ENCODE peak calls at places on chromosomes 1 and 21, in four cellular contexts. A is upper lobe of left lung, B is endothelial cell of umbilical vein, E is prostate gland. J is an unnamed sample.

GRCh38 chr1:217014066-217014465 is 290.8 kb upstream of the ESRRG start:
- DNase-seq in A (no peak), B (no peak), E (no peak), J (no peak)

GRCh38 chr21:14523234-14523633 is 22.9 kb downstream of the SAMSN1 start:
- DNase-seq in A (no peak), B (no peak), E (no peak), J (no peak)

GRCh38 chr21:34974162-34974981 is 74.7 kb downstream of the RUNX1 start:
- DNase-seq in A (no peak), B (no peak), E (no peak), J (no peak)

GRCh38 chr1:47023268-47024137 is at the start of gene CYP4X1:
- DNase-seq in A (peak; percentile 85), B (peak; percentile 80), E (peak; percentile 24), J (no peak)

GRCh38 chr1:167409183-167409582 is 109.1 kb downstream of the CD247 start:
- DNase-seq in A (no peak), B (no peak), E (no peak), J (no peak)

GRCh38 chr21:41396452-41397107 is 29.5 kb upstream of the MX1 start:
- DNase-seq in A (no peak), B (no peak), E (peak; percentile 45), J (peak; percentile 74)

GRCh38 chr1:24910751-24911650 is 19.1 kb downstream of the RUNX3 start:
- DNase-seq in A (no peak), B (no peak), E (no peak), J (peak; percentile 49)

GRCh38 chr1:218516526-218516925 is 171.4 kb downstream of the TGFB2 start:
- DNase-seq in A (no peak), B (no peak), E (no peak), J (no peak)

GRCh38 chr1:183417691-183418491 is at the start of gene NMNAT2:
- DNase-seq in A (peak; percentile 66), B (no peak), E (no peak), J (no peak)

GRCh38 chr1:153220606-153221303 is 3.4 kb downstream of the PRR9 start:
- DNase-seq in A (peak; percentile 20), B (no peak), E (no peak), J (no peak)

GRCh38 chr1:185244015-185244747 is 72.9 kb downstream of the IVNS1ABP start:
- DNase-seq in A (no peak), B (peak; percentile 58), E (no peak), J (no peak)

GRCh38 chr1:54837002-54837853 is 36.1 kb upstream of the TTC22 start:
- DNase-seq in A (no peak), B (no peak), E (no peak), J (peak; percentile 9)

GRCh38 chr1:90313756-90314155 is 318.8 kb downstream of the ZNF326 start:
- DNase-seq in A (no peak), B (no peak), E (no peak), J (no peak)

GRCh38 chr21:16070207-16070651 is 340.4 kb downstream of the USP25 start:
- DNase-seq in A (no peak), B (no peak), E (peak; percentile 38), J (no peak)

GRCh38 chr1:201499795-201500669 is 6.9 kb downstream of the CSRP1 start:
- DNase-seq in A (no peak), B (no peak), E (peak; percentile 47), J (no peak)

GRCh38 chr1:77996734-77997133 is 8.0 kb upstream of the DNAJB4 start:
- DNase-seq in A (no peak), B (no peak), E (no peak), J (no peak)

GRCh38 chr1:9687876-9688582 is 36.5 kb downstream of the PIK3CD start:
- DNase-seq in A (peak; percentile 87), B (peak; percentile 22), E (no peak), J (no peak)

GRCh38 chr1:11012260-11013159 is at the start of gene TARDBP:
- DNase-seq in A (peak; percentile 96), B (peak; percentile 91), E (peak; percentile 84), J (peak; percentile 88)

GRCh38 chr1:165152109-165152508 is 204.4 kb downstream of the LMX1A start:
- DNase-seq in A (no peak), B (no peak), E (no peak), J (no peak)

GRCh38 chr1:209425959-209426358 is 157.6 kb upstream of the CAMK1G start:
- DNase-seq in A (no peak), B (no peak), E (no peak), J (no peak)

GRCh38 chr1:63729227-63729620 is 44.6 kb upstream of the ROR1 start:
- DNase-seq in A (no peak), B (no peak), E (no peak), J (no peak)

GRCh38 chr1:32618673-32619221 is 31.6 kb downstream of the ZBTB8OS start:
- DNase-seq in A (no peak), B (peak; percentile 9), E (no peak), J (no peak)

GRCh38 chr1:80113168-80114038 is 1106.9 kb upstream of the ADGRL4 start:
- DNase-seq in A (no peak), B (no peak), E (no peak), J (no peak)

GRCh38 chr1:90488451-90488850 is 228.7 kb downstream of the BARHL2 start:
- DNase-seq in A (no peak), B (no peak), E (no peak), J (no peak)

GRCh38 chr1:99657213-99658030 is 11.5 kb downstream of the PALMD start:
- DNase-seq in A (no peak), B (peak; percentile 91), E (no peak), J (no peak)

GRCh38 chr1:59697138-59697811 is 117.5 kb upstream of the HOOK1 start:
- DNase-seq in A (no peak), B (peak; percentile 42), E (no peak), J (no peak)

GRCh38 chr1:90474158-90474557 is 242.9 kb downstream of the BARHL2 start:
- DNase-seq in A (no peak), B (no peak), E (no peak), J (no peak)

GRCh38 chr1:69305621-69306020 is 262.1 kb upstream of the LRRC7 start:
- DNase-seq in A (no peak), B (no peak), E (no peak), J (no peak)

GRCh38 chr1:58345215-58346075 is 201.1 kb downstream of the OMA1 start:
- DNase-seq in A (no peak), B (no peak), E (no peak), J (no peak)

GRCh38 chr1:156543066-156543465 is 29.3 kb downstream of the IQGAP3 start:
- DNase-seq in A (no peak), B (peak; percentile 55), E (no peak), J (no peak)

DNA sequence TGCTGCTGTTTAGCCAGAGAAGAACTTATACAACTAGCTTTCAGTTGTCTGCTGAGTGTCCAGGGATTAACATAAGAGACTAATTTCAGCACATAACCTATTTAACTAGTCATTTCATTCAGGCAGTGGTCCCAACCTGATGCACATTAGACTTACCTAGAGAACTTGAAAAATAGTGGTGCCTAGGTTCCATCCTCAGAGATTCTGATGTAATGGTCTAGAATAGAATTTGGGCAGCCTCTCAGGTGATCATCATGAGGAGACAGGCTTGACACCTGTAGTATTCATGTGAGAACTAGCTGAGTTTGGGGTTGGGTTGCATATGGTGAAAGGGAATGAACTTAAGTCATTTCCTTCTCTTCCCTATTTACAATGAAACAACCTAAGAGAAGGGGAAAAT is 24.8 kb downstream of the CNST start:
- DNase-seq in A (no peak), B (no peak), E (no peak), J (no peak)
- H3K27ac ChIP-seq in A (no peak overlapping the region), B (no peak overlapping the region), E (no peak overlapping the region), J (no peak overlapping the region)

DNA sequence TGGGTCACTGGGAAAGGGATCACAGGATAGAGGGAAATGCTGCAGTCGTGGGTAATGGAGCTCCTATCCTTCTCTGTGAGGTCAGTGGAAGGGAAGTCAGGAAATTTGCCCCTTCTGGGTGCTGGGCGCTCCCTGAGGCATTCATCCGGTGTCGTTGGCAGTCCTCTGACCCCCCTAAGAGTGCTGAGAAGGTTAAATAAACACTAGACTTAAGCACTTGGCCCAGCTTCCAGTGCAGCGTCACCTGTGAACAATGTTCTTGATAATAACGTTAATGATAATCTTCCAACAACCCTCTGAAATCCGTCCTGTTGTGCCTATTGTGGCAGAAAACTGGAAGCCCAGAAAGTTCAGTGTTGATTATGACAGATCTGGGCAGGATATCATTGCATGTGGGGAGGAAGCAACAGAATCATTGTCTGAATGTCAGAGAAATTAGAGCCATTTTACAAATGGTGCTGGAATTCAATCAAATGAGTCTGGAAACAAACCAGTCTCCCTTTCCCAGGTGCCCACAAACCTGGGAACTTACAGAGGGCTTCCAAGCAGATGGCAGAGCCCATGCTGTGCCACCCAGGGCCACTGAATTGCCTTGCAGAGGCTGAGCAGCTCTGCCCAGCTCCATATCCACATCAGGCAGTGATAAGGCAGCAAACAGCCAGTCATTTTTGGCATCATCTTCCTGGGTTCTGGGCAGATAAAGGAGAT is 216.8 kb downstream of the KAZN start:
- DNase-seq in A (no peak), B (no peak), E (no peak), J (no peak)
- TF ChIP-seq POLR2AphosphoS5 in A (no peak), B (no peak), E (no peak), J (no peak)

DNA sequence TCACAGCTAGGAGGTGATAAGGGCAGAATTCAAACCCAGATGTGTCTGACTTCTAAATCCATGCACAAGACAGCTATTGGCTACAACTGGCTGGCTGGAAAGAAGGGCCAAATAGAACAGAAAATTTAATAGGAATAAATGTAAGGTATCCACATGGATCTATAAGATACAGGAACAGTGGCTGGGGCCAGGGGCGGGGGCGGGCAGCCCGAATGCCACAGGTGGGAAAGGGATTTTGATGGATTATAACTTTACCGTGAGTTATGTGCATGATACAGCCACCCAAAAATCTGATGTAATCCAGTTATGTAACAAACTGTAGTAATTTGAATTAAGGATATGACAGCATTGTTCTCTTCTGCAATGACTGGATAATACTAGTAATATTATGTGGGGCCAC is 87.0 kb upstream of the COA6 start:
- DNase-seq in A (peak; percentile 59), B (no peak), E (no peak), J (no peak)
- H3K27me3 ChIP-seq in A (no peaks in the 10 kb centered on the region), B (no peaks in the 10 kb centered on the region), E (no peaks in the 10 kb centered on the region), J (no peaks in the 10 kb centered on the region)

DNA sequence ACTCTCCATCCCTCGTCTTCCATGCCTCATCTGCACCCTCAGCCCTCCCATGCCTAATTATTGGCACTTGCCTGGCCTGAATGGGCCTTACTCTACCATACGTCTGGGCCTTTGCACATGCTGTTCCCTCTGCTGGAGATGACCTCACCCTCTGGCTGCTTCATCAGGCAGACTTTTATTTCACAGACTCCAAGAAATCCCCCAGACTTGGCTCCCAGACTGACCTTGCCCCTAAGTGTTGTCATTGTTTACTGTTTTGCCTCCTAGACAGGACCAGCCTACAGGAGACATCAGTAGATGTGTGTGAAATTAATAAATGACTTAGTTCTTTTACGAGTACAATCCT is 5.2 kb upstream of the AHDC1 start:
- DNase-seq in A (no peak), B (no peak), E (no peak), J (no peak)
- H3K27ac ChIP-seq in A (no peak overlapping the region), B (no peak overlapping the region), E (no peak overlapping the region), J (no peak overlapping the region)

GRCh38 chr1:100896481-100896982 is 642 bp downstream of the SLC30A7 start:
- DNase-seq in A (no peak), B (peak; percentile 75), E (peak; percentile 7), J (peak; percentile 19)
- TF ChIP-seq POLR2AphosphoS5 in A (peak; percentile 29), B (no peak), E (no peak), J (no peak)